ENCODE peak calls at places on chromosome 2, in ten cellular contexts. V is bronchial epithelial cell, N is GM23248, L is HCT116, T is cardiac muscle cell, R is heart left ventricle, X is adrenal gland, D is psoas muscle, M is neuronal stem cell, G is pancreas. O is an unnamed sample. For H3K36me3, the result is how much of the 10 kb centered on the place peaks cover.

GRCh38 chr2:143477724-143478443 is 348.7 kb downstream of the ARHGAP15 start:
- DNase-seq in V (no peak), N (no peak), L (no peak), T (no peak), R (no peak), X (no peak), D (no peak), M (no peak), G (no peak), O (no peak)

GRCh38 chr2:20130821-20131645 is 79.6 kb upstream of the LAPTM4A start:
- DNase-seq in V (peak), N (no peak), L (no peak), T (no peak), R (no peak), X (no peak), D (no peak), M (no peak), G (no peak), O (no peak)

GRCh38 chr2:48105848-48106247 is 199.6 kb upstream of the FBXO11 start:
- DNase-seq in V (no peak), N (no peak), L (no peak), T (no peak), R (no peak), X (no peak), D (no peak), M (no peak), G (no peak), O (no peak)

GRCh38 chr2:200847268-200847667 is 17.2 kb downstream of the CLK1 start:
- DNase-seq in V (no peak), N (no peak), L (no peak), T (no peak), R (no peak), X (no peak), D (no peak), M (no peak), G (no peak), O (no peak)

GRCh38 chr2:96788393-96789244 is 27.4 kb upstream of the CNNM3 start:
- DNase-seq in V (no peak), N (peak), L (no peak), T (peak), R (peak), X (peak), D (peak), M (no peak), G (no peak), O (peak)

GRCh38 chr2:205212357-205212756 is 469.9 kb upstream of the NRP2 start:
- DNase-seq in V (peak), N (no peak), L (no peak), T (no peak), R (no peak), X (no peak), D (no peak), M (no peak), G (no peak), O (no peak)

GRCh38 chr2:133680399-133681044 is 112.3 kb upstream of the NCKAP5 start:
- DNase-seq in V (no peak), N (no peak), L (no peak), T (peak), R (no peak), X (no peak), D (no peak), M (no peak), G (no peak), O (no peak)

GRCh38 chr2:3377279-3377611 is 373 bp downstream of the EIPR1 start:
- DNase-seq in V (peak), N (peak), L (peak), T (no peak), R (no peak), X (no peak), D (no peak), M (no peak), G (no peak), O (no peak)

GRCh38 chr2:201996006-201996405 is 37.6 kb upstream of the FZD7 start:
- DNase-seq in V (peak), N (no peak), L (no peak), T (no peak), R (no peak), X (no peak), D (no peak), M (no peak), G (no peak), O (no peak)

GRCh38 chr2:227214622-227215041 is 50.2 kb downstream of the COL4A3 start:
- DNase-seq in V (peak), N (peak), L (no peak), T (no peak), R (no peak), X (no peak), D (no peak), M (no peak), G (no peak), O (no peak)

GRCh38 chr2:168530980-168531379 is 74.9 kb downstream of the CERS6 start:
- DNase-seq in V (peak), N (peak), L (no peak), T (no peak), R (no peak), X (no peak), D (no peak), M (no peak), G (no peak), O (no peak)

GRCh38 chr2:130852521-130853115 is 15.9 kb downstream of the ARHGEF4 start:
- DNase-seq in V (no peak), N (no peak), L (no peak), T (no peak), R (no peak), X (no peak), D (no peak), M (no peak), G (peak), O (peak)

GRCh38 chr2:108428286-108429009 is 20.6 kb upstream of the GCC2 start:
- DNase-seq in V (no peak), N (peak), L (no peak), T (no peak), R (no peak), X (no peak), D (no peak), M (no peak), G (no peak), O (no peak)

GRCh38 chr2:196143641-196144236 is 27.6 kb downstream of the STK17B start:
- DNase-seq in V (peak), N (peak), L (no peak), T (no peak), R (no peak), X (no peak), D (no peak), M (no peak), G (no peak), O (no peak)

GRCh38 chr2:28360742-28361293 is 31.8 kb upstream of the FOSL2 start:
- DNase-seq in V (peak), N (peak), L (no peak), T (no peak), R (peak), X (no peak), D (peak), M (no peak), G (no peak), O (no peak)

GRCh38 chr2:71784734-71785549 is 331.6 kb downstream of the DYSF start:
- DNase-seq in V (peak), N (peak), L (peak), T (no peak), R (no peak), X (no peak), D (no peak), M (no peak), G (no peak), O (no peak)

GRCh38 chr2:17036343-17036742 is 370.7 kb upstream of the CYRIA start:
- DNase-seq in V (peak), N (no peak), L (no peak), T (no peak), R (no peak), X (no peak), D (no peak), M (no peak), G (no peak), O (no peak)

GRCh38 chr2:121664086-121664485 is 14.8 kb upstream of the CLASP1 start:
- DNase-seq in V (peak), N (no peak), L (no peak), T (no peak), R (no peak), X (no peak), D (no peak), M (no peak), G (no peak), O (no peak)

GRCh38 chr2:88350641-88351601 is 101.6 kb downstream of the FOXI3 start:
- DNase-seq in V (peak), N (peak), L (peak), T (peak), R (peak), X (peak), D (no peak), M (peak), G (peak), O (peak)

GRCh38 chr2:173076557-173077345 is 1.1 kb downstream of the MAP3K20 start:
- DNase-seq in V (peak), N (peak), L (no peak), T (peak), R (peak), X (peak), D (peak), M (peak), G (peak), O (peak)

GRCh38 chr2:18413794-18414396 is 146.6 kb downstream of the RDH14 start:
- DNase-seq in V (peak), N (peak), L (peak), T (no peak), R (peak), X (no peak), D (no peak), M (no peak), G (no peak), O (no peak)

GRCh38 chr2:213806125-213806726 is 522.0 kb downstream of the SPAG16 start:
- DNase-seq in V (peak), N (peak), L (no peak), T (peak), R (no peak), X (no peak), D (no peak), M (no peak), G (no peak), O (no peak)

GRCh38 chr2:12318427-12319057 is 398.2 kb upstream of the TRIB2 start:
- DNase-seq in V (peak), N (peak), L (no peak), T (no peak), R (no peak), X (no peak), D (no peak), M (no peak), G (no peak), O (no peak)

GRCh38 chr2:199261221-199261620 is 196.5 kb downstream of the SATB2 start:
- DNase-seq in V (peak), N (peak), L (peak), T (no peak), R (no peak), X (no peak), D (no peak), M (no peak), G (no peak), O (no peak)

GRCh38 chr2:150060341-150060740 is 427.1 kb downstream of the RND3 start:
- DNase-seq in V (no peak), N (peak), L (no peak), T (no peak), R (no peak), X (no peak), D (no peak), M (no peak), G (no peak), O (no peak)

GRCh38 chr2:172998547-172998946 is 77.1 kb upstream of the MAP3K20 start:
- DNase-seq in V (peak), N (peak), L (no peak), T (no peak), R (no peak), X (no peak), D (no peak), M (no peak), G (no peak), O (no peak)

GRCh38 chr2:240351088-240351741 is 84.2 kb upstream of the GPC1 start:
- DNase-seq in V (no peak), N (peak), L (no peak), T (peak), R (no peak), X (no peak), D (no peak), M (no peak), G (no peak), O (no peak)

GRCh38 chr2:172114579-172114978 is 11.9 kb upstream of the DLX2 start:
- DNase-seq in V (no peak), N (no peak), L (no peak), T (no peak), R (no peak), X (no peak), D (no peak), M (no peak), G (no peak), O (no peak)

DNA sequence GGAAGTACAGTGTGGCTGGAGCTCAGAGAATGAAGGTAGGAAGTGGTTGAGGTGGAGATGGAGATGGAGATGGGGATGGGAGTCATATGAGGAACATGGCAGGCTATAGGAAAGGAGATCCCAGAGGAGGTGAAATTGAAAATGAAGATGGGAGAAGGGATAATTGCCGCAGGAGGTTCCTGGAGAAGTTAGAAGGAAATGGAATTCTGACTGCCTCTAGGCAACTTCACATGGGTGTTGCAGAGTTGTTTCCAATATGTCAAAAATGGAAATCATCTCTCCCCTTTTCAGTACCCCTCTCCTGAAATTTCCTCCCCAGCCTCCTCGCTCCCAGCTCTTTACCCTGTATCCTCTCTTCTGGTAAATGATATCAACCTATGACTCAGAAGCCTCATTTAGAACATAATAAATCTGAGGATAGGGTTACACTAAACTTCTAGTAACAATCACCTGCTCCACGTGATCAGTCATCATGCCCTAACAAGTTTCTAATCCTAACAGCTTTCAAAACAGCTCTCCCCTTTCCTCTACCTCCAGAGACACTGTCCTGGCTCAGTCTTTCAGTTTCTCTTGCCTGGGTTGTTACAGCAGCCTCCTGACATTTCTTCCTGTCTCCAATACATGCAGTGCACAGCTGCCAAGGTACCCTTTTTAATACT is 201.9 kb upstream of the RBMS1 start:
- DNase-seq in V (peak), N (peak), L (no peak), T (no peak), R (no peak), X (no peak), D (no peak), M (no peak), G (no peak), O (no peak)
- H3K4me3 ChIP-seq in V (no peak), N (no peak), L (no peak), T (no peak), R (no peak), X (no peak), D (no peak), M (no peak), G (no peak), O (no peak)

DNA sequence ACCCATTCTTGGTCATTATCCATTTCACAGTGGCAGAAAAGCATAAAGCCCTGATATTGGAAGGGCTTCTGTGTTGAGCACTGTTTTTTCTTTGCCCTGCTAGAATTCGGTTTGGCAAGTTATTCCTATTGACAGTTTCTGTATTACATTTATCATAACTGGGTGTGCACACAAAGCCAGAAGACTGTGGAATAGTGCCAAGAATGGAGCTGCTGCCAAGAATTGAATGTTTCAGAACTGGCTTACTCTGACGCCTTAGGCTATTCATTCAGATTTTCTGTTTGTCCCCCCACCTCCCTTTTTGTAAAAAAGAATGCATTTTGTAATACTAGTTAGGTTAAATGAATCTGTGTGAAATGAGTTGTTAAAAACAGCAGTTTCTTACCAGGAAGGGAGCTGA is 12.7 kb downstream of the KDM3A start:
- DNase-seq in V (peak), N (peak), L (no peak), T (no peak), R (peak), X (peak), D (no peak), M (no peak), G (no peak), O (no peak)
- H3K36me3 ChIP-seq in V (under half), N (half or more), L (half or more), T (half or more), R (under half), X (under half), D (under half), M (half or more), G (under half), O (half or more)

GRCh38 chr2:43425659-43426058 is 170.2 kb downstream of the THADA start:
- DNase-seq in V (no peak), N (no peak), L (no peak), T (no peak), R (no peak), X (no peak), D (no peak), M (no peak), G (no peak), O (no peak)
- H3K4me3 ChIP-seq in V (no peak), N (no peak), L (no peak), T (no peak), R (no peak), X (no peak), D (no peak), M (no peak), G (no peak), O (no peak)

GRCh38 chr2:222248818-222249217 is 50.0 kb downstream of the PAX3 start:
- DNase-seq in V (no peak), N (no peak), L (no peak), T (no peak), R (no peak), X (no peak), D (no peak), M (no peak), G (no peak), O (no peak)

GRCh38 chr2:222249444-222249843 is 49.4 kb downstream of the PAX3 start:
- DNase-seq in V (no peak), N (no peak), L (no peak), T (no peak), R (no peak), X (no peak), D (no peak), M (no peak), G (no peak), O (no peak)

GRCh38 chr2:222255090-222255489 is 43.7 kb downstream of the PAX3 start:
- DNase-seq in V (no peak), N (no peak), L (no peak), T (no peak), R (no peak), X (no peak), D (no peak), M (no peak), G (no peak), O (no peak)

GRCh38 chr2:222248256-222248655 is 50.5 kb downstream of the PAX3 start:
- DNase-seq in V (no peak), N (no peak), L (no peak), T (no peak), R (no peak), X (no peak), D (no peak), M (no peak), G (no peak), O (no peak)

DNA sequence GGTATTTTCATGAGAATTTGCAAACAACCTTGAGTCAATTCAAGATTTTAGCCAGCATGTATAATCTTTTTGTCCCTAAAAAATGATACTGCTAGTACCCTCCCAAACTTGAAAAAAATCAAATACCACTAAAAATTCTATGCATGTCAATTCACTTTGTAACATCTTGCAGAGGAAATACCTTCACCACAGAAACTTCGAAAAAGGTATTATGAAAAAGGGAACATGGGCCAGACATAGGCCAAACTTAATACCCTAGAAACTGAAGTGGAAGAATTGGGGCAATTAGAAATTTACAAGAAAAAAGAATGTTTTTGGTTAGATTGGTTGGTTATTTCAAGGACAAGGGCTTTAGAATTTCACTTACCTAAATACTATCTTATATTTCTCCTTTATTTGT is 48.5 kb downstream of the PAX3 start:
- DNase-seq in V (no peak), N (no peak), L (no peak), T (no peak), R (no peak), X (no peak), D (no peak), M (no peak), G (no peak), O (no peak)
- H3K36me3 ChIP-seq in V (under half), N (under half), L (under half), T (under half), R (under half), X (under half), D (under half), M (under half), G (under half), O (under half)

GRCh38 chr2:236178921-236179652 is 10.9 kb upstream of the GBX2 start:
- DNase-seq in V (no peak), N (peak), L (no peak), T (no peak), R (no peak), X (no peak), D (no peak), M (peak), G (no peak), O (no peak)
- H3K4me3 ChIP-seq in V (no peak), N (peak), L (no peak), T (peak), R (peak), X (no peak), D (peak), M (peak), G (no peak), O (peak)

GRCh38 chr2:73952499-73953446 is 26.1 kb downstream of the DGUOK start:
- DNase-seq in V (peak), N (peak), L (no peak), T (no peak), R (peak), X (no peak), D (no peak), M (no peak), G (no peak), O (no peak)
- H3K36me3 ChIP-seq in V (under half), N (half or more), L (under half), T (half or more), R (under half), X (under half), D (under half), M (half or more), G (under half), O (half or more)

GRCh38 chr2:10043906-10044601 is 704 bp downstream of the KLF11 start:
- DNase-seq in V (peak), N (peak), L (peak), T (peak), R (peak), X (peak), D (peak), M (peak), G (peak), O (peak)

GRCh38 chr2:10047616-10048500 is 4.5 kb downstream of the KLF11 start:
- DNase-seq in V (no peak), N (no peak), L (no peak), T (no peak), R (no peak), X (no peak), D (peak), M (no peak), G (peak), O (no peak)

GRCh38 chr2:10046899-10047298 is 3.5 kb downstream of the KLF11 start:
- DNase-seq in V (no peak), N (peak), L (no peak), T (no peak), R (no peak), X (no peak), D (no peak), M (no peak), G (no peak), O (no peak)

GRCh38 chr2:10043256-10043905 is at the start of gene KLF11:
- DNase-seq in V (peak), N (peak), L (peak), T (peak), R (peak), X (peak), D (peak), M (peak), G (peak), O (no peak)

DNA sequence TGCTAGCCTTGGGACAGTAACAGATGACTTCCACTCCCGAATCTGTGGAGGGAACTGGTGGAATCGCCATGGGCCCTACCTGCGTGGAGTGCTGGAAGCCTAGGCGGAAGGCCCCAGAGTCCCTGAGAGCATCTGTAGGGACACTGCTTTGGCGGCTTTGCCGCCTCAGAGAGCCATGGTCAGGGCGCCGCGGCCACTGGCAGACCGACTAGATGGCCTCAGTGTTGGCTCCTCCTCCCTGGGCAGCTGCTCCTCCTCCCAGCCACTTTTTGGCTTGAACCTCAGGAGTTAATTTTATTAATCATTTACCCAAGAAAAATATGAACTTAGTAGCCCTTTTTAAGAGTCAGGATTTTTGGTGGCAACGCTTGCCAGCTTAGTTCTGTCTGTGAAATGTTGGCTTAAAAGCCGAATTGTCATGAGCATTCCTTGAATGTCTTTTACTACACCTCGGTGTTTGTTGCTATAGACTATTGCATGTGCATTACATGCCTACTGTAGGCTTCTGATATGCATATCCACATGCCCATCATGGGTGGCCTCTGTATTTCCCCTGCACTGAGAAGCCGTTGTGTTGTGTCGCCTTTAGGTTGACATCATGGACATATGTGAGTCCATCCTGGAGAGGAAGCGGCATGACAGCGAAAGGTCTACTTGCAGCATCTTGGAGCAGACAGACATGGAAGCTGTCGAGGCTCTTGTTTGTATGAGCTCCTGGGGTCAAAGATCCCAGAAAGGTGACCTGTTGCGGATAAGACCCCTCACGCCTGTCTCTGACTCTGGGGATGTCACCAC is 2.4 kb downstream of the KLF11 start:
- DNase-seq in V (no peak), N (peak), L (no peak), T (no peak), R (no peak), X (peak), D (peak), M (no peak), G (peak), O (no peak)
- H3K4me3 ChIP-seq in V (no peak), N (no peak), L (no peak), T (no peak), R (peak), X (no peak), D (peak), M (no peak), G (no peak), O (no peak)